ENCODE peak calls at places on chromosomes 4 and X, in four cellular contexts. X is mesothelial cell of epicardium, U is Calu3, V is psoas muscle. T is an unnamed sample.

GRCh38 chr4:55125763-55126541 is 557 bp upstream of the KDR start:
- DNase-seq in X (no peak), U (no peak), V (peak), T (peak)

GRCh38 chr4:184573701-184574100 is 75.5 kb downstream of the CASP3 start:
- DNase-seq in X (no peak), U (no peak), V (no peak), T (no peak)

GRCh38 chrX:11704725-11705495 is 39.2 kb upstream of the ARHGAP6 start:
- DNase-seq in X (no peak), U (no peak), V (no peak), T (peak)

GRCh38 chr4:139017861-139018260 is 2.3 kb downstream of the NOCT start:
- DNase-seq in X (no peak), U (no peak), V (no peak), T (no peak)

GRCh38 chrX:77442728-77443127 is 4.5 kb upstream of the FGF16 start:
- DNase-seq in X (no peak), U (peak), V (no peak), T (no peak)

GRCh38 chr4:141746026-141746425 is 109.6 kb downstream of the IL15 start:
- DNase-seq in X (no peak), U (no peak), V (no peak), T (no peak)

GRCh38 chr4:72505314-72505744 is 63.7 kb downstream of the ADAMTS3 start:
- DNase-seq in X (no peak), U (peak), V (no peak), T (peak)

GRCh38 chr4:7823416-7823824 is 116.2 kb downstream of the AFAP1 start:
- DNase-seq in X (no peak), U (no peak), V (peak), T (no peak)

GRCh38 chrX:129115104-129115503 is 408.2 kb downstream of the SMARCA1 start:
- DNase-seq in X (no peak), U (peak), V (no peak), T (peak)

GRCh38 chr4:108685036-108685686 is 34.8 kb downstream of the OSTC start:
- DNase-seq in X (no peak), U (no peak), V (no peak), T (no peak)

GRCh38 chr4:7462509-7462971 is 27.8 kb upstream of the PSAPL1 start:
- DNase-seq in X (no peak), U (peak), V (no peak), T (no peak)

GRCh38 chr4:6933691-6934430 is 24.2 kb downstream of the TBC1D14 start:
- DNase-seq in X (no peak), U (no peak), V (no peak), T (no peak)

GRCh38 chrX:40153335-40154221 is 55.8 kb upstream of the BCOR start:
- DNase-seq in X (no peak), U (peak), V (peak), T (peak)

GRCh38 chrX:13050151-13050550 is 5.7 kb upstream of the FAM9C start:
- DNase-seq in X (no peak), U (no peak), V (no peak), T (no peak)

GRCh38 chrX:103384672-103385071 is 8.3 kb downstream of the BEX3 start:
- DNase-seq in X (no peak), U (no peak), V (no peak), T (no peak)

GRCh38 chrX:103376979-103377324 is 614 bp downstream of the BEX3 start:
- DNase-seq in X (no peak), U (no peak), V (no peak), T (peak)

GRCh38 chrX:103386332-103386731 is 10.0 kb downstream of the BEX3 start:
- DNase-seq in X (no peak), U (no peak), V (no peak), T (no peak)

GRCh38 chrX:103378990-103379389 is 2.7 kb downstream of the BEX3 start:
- DNase-seq in X (no peak), U (no peak), V (no peak), T (no peak)

DNA sequence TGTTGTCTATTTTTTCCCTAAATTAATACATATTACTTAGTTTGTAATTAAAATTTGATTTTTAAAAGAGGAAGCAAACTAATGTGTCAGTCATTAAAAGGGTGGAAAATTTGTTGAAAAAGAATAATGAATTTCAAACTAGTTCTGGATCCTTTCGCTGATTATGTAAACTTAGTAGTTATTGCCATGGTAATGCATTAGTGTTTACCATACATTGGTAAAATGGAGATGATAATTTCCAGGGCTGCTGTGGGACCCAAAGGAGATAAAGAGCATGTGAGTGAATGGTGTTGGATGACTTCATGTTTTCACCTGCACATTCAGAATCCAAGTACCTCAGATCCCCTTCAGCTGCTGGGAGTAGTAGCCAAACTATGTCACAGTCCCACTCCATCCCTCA is 6.6 kb downstream of the BEX3 start:
- DNase-seq in X (no peak), U (no peak), V (no peak), T (no peak)
- TF ChIP-seq CTCF in X (no peak), U (no peak), V (no peak), T (no peak)

GRCh38 chr4:104487105-104487504 is 7.6 kb downstream of the CXXC4 start:
- DNase-seq in X (no peak), U (no peak), V (no peak), T (peak)
- TF ChIP-seq CTCF in X (no peak), U (no peak), V (no peak), T (no peak)

GRCh38 chr4:10897076-10897475 is 212.5 kb upstream of the CLNK start:
- DNase-seq in X (no peak), U (no peak), V (no peak), T (no peak)

GRCh38 chr4:10889819-10890218 is 205.3 kb upstream of the CLNK start:
- DNase-seq in X (no peak), U (no peak), V (no peak), T (no peak)

GRCh38 chr4:10898072-10898471 is 213.5 kb upstream of the CLNK start:
- DNase-seq in X (no peak), U (no peak), V (no peak), T (no peak)

GRCh38 chr4:10891866-10892265 is 207.3 kb upstream of the CLNK start:
- DNase-seq in X (no peak), U (no peak), V (no peak), T (no peak)

GRCh38 chr4:10893417-10893816 is 208.8 kb upstream of the CLNK start:
- DNase-seq in X (no peak), U (peak), V (no peak), T (peak)
- TF ChIP-seq CTCF in X (no peak), U (no peak), V (no peak), T (peak)

GRCh38 chrX:154351183-154352011 is 23.0 kb downstream of the FLNA start:
- DNase-seq in X (no peak), U (no peak), V (no peak), T (no peak)
- TF ChIP-seq CTCF in X (no peak), U (no peak), V (no peak), T (no peak)

DNA sequence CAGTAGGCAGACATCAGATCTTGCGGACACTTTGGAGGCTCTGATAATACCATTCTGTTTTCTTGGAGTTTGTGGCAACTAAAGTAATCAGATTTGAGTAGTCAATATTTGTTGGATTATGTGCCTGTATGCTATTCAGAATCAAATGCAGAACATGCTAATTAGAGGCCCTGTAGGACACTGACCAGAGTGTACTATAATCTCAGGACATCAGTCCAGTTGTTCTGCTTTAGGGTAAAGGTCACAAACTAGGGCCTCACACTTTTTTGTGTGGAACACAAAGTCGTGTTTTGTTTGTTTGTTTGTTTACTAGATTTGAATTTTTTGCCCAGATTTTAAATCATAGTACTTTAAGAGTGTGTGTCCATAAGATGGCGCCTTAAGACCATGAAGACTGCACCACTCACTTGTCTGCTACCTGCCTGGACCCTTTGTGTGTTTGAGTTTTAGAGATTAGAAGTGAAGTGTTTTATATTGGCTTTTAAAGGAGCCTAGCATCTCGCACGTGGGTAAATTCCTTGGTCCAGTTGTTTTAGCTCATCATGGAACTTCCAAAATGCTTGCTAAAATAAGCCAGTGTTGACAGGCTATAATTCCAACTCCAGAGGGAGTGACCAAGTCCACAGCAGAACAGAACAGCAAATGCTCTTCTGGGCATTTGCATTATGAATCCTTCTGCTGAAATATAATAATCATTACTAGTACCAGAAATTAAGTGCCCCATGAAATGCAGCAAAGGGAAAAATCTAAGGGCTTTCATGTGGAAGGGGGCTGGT is 34.7 kb downstream of the IL13RA1 start:
- DNase-seq in X (no peak), U (no peak), V (no peak), T (no peak)
- TF ChIP-seq CTCF in X (no peak), U (no peak), V (no peak), T (no peak)

GRCh38 chrX:48852857-48853256 is 17.4 kb upstream of the PCSK1N start:
- DNase-seq in X (no peak), U (no peak), V (no peak), T (no peak)

DNA sequence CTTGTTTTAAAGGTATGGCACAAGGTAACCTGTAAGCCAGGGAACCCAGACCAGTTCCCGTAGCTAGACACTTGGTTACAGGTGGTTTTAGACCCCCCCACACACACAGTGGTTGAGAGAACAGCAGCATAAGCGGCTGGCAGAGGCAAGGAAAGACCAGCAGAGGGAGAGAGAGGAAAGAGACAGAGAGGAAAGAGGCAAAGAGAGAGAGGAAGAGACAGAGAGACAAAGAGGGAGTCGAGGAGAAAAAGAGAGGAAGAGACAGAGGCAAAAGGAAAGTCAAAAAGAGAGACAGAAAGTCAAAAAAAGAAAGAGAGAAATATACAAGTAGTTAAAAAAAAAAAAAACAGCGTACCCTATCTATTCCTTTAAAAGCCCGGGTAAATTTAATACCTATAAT is 19.5 kb upstream of the PCSK1N start:
- DNase-seq in X (no peak), U (peak), V (no peak), T (no peak)
- TF ChIP-seq CTCF in X (no peak), U (peak), V (no peak), T (no peak)

DNA sequence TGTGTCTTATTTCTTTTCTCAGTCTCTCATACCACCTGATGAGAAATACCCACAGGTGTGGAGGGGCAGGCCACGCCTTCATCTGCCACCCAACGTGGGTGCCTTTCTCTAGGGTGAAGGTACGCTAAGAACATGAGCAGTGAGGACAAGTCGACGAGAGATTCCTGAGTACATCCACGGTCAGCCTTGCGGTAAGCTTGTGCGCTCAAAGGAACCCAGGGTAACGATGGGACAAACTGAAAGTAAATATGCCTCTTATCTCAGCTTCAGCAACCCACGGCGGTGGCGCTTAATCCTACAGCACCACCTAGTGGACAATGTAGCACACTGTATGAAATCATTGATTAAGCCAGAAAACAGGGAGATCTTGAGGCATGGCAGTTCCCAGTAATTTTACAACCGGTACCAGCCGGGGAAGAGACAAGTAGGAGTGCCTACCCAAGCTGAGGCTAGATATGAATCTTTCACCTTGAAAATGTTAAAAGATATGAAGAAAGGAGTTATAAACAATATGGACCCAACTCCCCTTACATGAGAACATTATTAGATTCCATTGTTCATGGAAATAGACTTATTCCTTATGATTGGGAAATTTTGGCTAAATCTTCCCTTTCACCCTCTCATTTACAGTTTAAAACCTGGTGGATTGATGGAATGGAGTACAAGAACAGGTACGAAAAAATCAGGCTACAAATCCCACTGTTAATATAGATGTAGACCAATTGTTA is 63.0 kb downstream of the ZNF732 start:
- DNase-seq in X (no peak), U (peak), V (peak), T (peak)
- TF ChIP-seq CTCF in X (no peak), U (peak), V (peak), T (peak)

GRCh38 chrX:134460005-134460860 is at the start of gene HPRT1:
- DNase-seq in X (peak), U (peak), V (peak), T (peak)
- TF ChIP-seq CTCF in X (no peak), U (no peak), V (no peak), T (no peak)

GRCh38 chrX:153781428-153782047 is 697 bp downstream of the SRPK3 start:
- DNase-seq in X (no peak), U (no peak), V (no peak), T (no peak)

GRCh38 chrX:153780678-153781427 is at the start of gene SRPK3:
- DNase-seq in X (no peak), U (no peak), V (no peak), T (no peak)

GRCh38 chrX:153782871-153783270 is 2.0 kb downstream of the SRPK3 start:
- DNase-seq in X (no peak), U (no peak), V (no peak), T (no peak)

GRCh38 chrX:153783378-153784013 is 2.7 kb downstream of the SRPK3 start:
- DNase-seq in X (no peak), U (no peak), V (no peak), T (no peak)

GRCh38 chrX:153782324-153782723 is 1.5 kb downstream of the SRPK3 start:
- DNase-seq in X (no peak), U (no peak), V (no peak), T (no peak)
- TF ChIP-seq CTCF in X (no peak), U (no peak), V (no peak), T (no peak)